ENCODE peak calls at places on chromosomes 16 and 17, in six cellular contexts. One of them, this sample, is unnamed.

GRCh38 chr17:64006361-64007088 is 8.4 kb downstream of the PRR29 start:
- DNase-seq in heart right ventricle: peak; percentile 90
- DNase-seq in A549: no peak
- DNase-seq in foreskin fibroblast: no peak
- DNase-seq in RWPE1: no peak
- DNase-seq in left ventricle myocardium inferior: peak; percentile 75
- DNase-seq in this sample: no peak

GRCh38 chr17:67139784-67140665 is 95.7 kb downstream of the CACNG1 start:
- DNase-seq in heart right ventricle: no peak
- DNase-seq in foreskin fibroblast: peak; percentile 40
- DNase-seq in A549: no peak
- DNase-seq in left ventricle myocardium inferior: no peak
- DNase-seq in RWPE1: peak; percentile 42
- DNase-seq in this sample: peak; percentile 20

GRCh38 chr16:70418274-70418992 is 20.5 kb downstream of the ST3GAL2 start:
- DNase-seq in foreskin fibroblast: no peak
- DNase-seq in A549: no peak
- DNase-seq in heart right ventricle: no peak
- DNase-seq in left ventricle myocardium inferior: no peak
- DNase-seq in RWPE1: no peak
- DNase-seq in this sample: no peak

GRCh38 chr17:81094744-81095607 is 60.0 kb downstream of the BAIAP2 start:
- DNase-seq in heart right ventricle: peak; percentile 57
- DNase-seq in left ventricle myocardium inferior: no peak
- DNase-seq in foreskin fibroblast: peak; percentile 100
- DNase-seq in RWPE1: peak; percentile 95
- DNase-seq in A549: peak; percentile 95
- DNase-seq in this sample: peak; percentile 100

GRCh38 chr17:38721802-38722201 is 8.3 kb upstream of the CISD3 start:
- DNase-seq in RWPE1: no peak
- DNase-seq in foreskin fibroblast: no peak
- DNase-seq in A549: no peak
- DNase-seq in left ventricle myocardium inferior: no peak
- DNase-seq in heart right ventricle: no peak
- DNase-seq in this sample: no peak

GRCh38 chr17:1995321-1996242 is 29.6 kb downstream of the RTN4RL1 start:
- DNase-seq in heart right ventricle: no peak
- DNase-seq in left ventricle myocardium inferior: no peak
- DNase-seq in foreskin fibroblast: peak; percentile 23
- DNase-seq in RWPE1: no peak
- DNase-seq in A549: no peak
- DNase-seq in this sample: no peak

GRCh38 chr16:19095699-19096098 is 18.1 kb upstream of the ITPRIPL2 start:
- DNase-seq in heart right ventricle: no peak
- DNase-seq in left ventricle myocardium inferior: no peak
- DNase-seq in A549: no peak
- DNase-seq in RWPE1: peak; percentile 55
- DNase-seq in foreskin fibroblast: no peak
- DNase-seq in this sample: no peak

GRCh38 chr16:75203106-75203505 is 3.9 kb downstream of the CTRB2 start:
- DNase-seq in left ventricle myocardium inferior: peak; percentile 5
- DNase-seq in foreskin fibroblast: no peak
- DNase-seq in RWPE1: no peak
- DNase-seq in heart right ventricle: no peak
- DNase-seq in A549: no peak
- DNase-seq in this sample: no peak

GRCh38 chr16:84726079-84726669 is 26.4 kb downstream of the USP10 start:
- DNase-seq in foreskin fibroblast: peak; percentile 93
- DNase-seq in left ventricle myocardium inferior: peak; percentile 92
- DNase-seq in RWPE1: peak; percentile 67
- DNase-seq in heart right ventricle: peak; percentile 89
- DNase-seq in A549: peak; percentile 58
- DNase-seq in this sample: peak; percentile 69

GRCh38 chr16:48143816-48144215 is 12.0 kb downstream of the ABCC12 start:
- DNase-seq in left ventricle myocardium inferior: no peak
- DNase-seq in heart right ventricle: no peak
- DNase-seq in RWPE1: no peak
- DNase-seq in A549: no peak
- DNase-seq in foreskin fibroblast: no peak
- DNase-seq in this sample: no peak

GRCh38 chr17:77963441-77963840 is 4.9 kb downstream of the TNRC6C start:
- DNase-seq in heart right ventricle: peak; percentile 79
- DNase-seq in RWPE1: no peak
- DNase-seq in left ventricle myocardium inferior: peak; percentile 33
- DNase-seq in A549: no peak
- DNase-seq in foreskin fibroblast: peak; percentile 93
- DNase-seq in this sample: peak; percentile 83

GRCh38 chr17:62970617-62971016 is 4.6 kb downstream of the TANC2 start:
- DNase-seq in foreskin fibroblast: no peak
- DNase-seq in left ventricle myocardium inferior: no peak
- DNase-seq in RWPE1: no peak
- DNase-seq in heart right ventricle: no peak
- DNase-seq in A549: no peak
- DNase-seq in this sample: no peak

GRCh38 chr17:75301031-75301430 is 11.8 kb upstream of the SLC25A19 start:
- DNase-seq in RWPE1: no peak
- DNase-seq in A549: no peak
- DNase-seq in foreskin fibroblast: no peak
- DNase-seq in left ventricle myocardium inferior: no peak
- DNase-seq in heart right ventricle: no peak
- DNase-seq in this sample: no peak

GRCh38 chr16:67415872-67416793 is at the start of gene ZDHHC1:
- DNase-seq in heart right ventricle: peak; percentile 68
- DNase-seq in RWPE1: peak; percentile 52
- DNase-seq in left ventricle myocardium inferior: peak; percentile 76
- DNase-seq in A549: peak; percentile 89
- DNase-seq in foreskin fibroblast: peak; percentile 90
- DNase-seq in this sample: peak; percentile 33

GRCh38 chr17:6843241-6843890 is 11.8 kb upstream of the TEKT1 start:
- DNase-seq in foreskin fibroblast: peak; percentile 61
- DNase-seq in left ventricle myocardium inferior: no peak
- DNase-seq in heart right ventricle: no peak
- DNase-seq in A549: no peak
- DNase-seq in RWPE1: peak; percentile 23
- DNase-seq in this sample: peak; percentile 38

GRCh38 chr16:28317040-28317880 is 24.9 kb downstream of the SBK1 start:
- DNase-seq in left ventricle myocardium inferior: peak; percentile 41
- DNase-seq in A549: peak; percentile 57
- DNase-seq in foreskin fibroblast: peak; percentile 72
- DNase-seq in heart right ventricle: peak; percentile 42
- DNase-seq in RWPE1: peak; percentile 57
- DNase-seq in this sample: peak; percentile 28

GRCh38 chr16:56355221-56355620 is 70.1 kb downstream of the AMFR start:
- DNase-seq in left ventricle myocardium inferior: no peak
- DNase-seq in heart right ventricle: no peak
- DNase-seq in RWPE1: no peak
- DNase-seq in foreskin fibroblast: no peak
- DNase-seq in A549: no peak
- DNase-seq in this sample: no peak

GRCh38 chr17:65305116-65305515 is 167.9 kb downstream of the RGS9 start:
- DNase-seq in foreskin fibroblast: no peak
- DNase-seq in A549: no peak
- DNase-seq in RWPE1: no peak
- DNase-seq in left ventricle myocardium inferior: no peak
- DNase-seq in heart right ventricle: no peak
- DNase-seq in this sample: no peak

GRCh38 chr17:65312718-65313382 is 175.7 kb downstream of the RGS9 start:
- DNase-seq in heart right ventricle: no peak
- DNase-seq in foreskin fibroblast: no peak
- DNase-seq in RWPE1: no peak
- DNase-seq in A549: no peak
- DNase-seq in left ventricle myocardium inferior: no peak
- DNase-seq in this sample: no peak

GRCh38 chr17:65305778-65306177 is 168.6 kb downstream of the RGS9 start:
- DNase-seq in A549: no peak
- DNase-seq in RWPE1: no peak
- DNase-seq in foreskin fibroblast: no peak
- DNase-seq in heart right ventricle: no peak
- DNase-seq in left ventricle myocardium inferior: no peak
- DNase-seq in this sample: no peak

GRCh38 chr17:65307366-65308316 is 170.5 kb downstream of the RGS9 start:
- DNase-seq in left ventricle myocardium inferior: no peak
- DNase-seq in A549: no peak
- DNase-seq in heart right ventricle: no peak
- DNase-seq in RWPE1: no peak
- DNase-seq in foreskin fibroblast: no peak
- DNase-seq in this sample: no peak
- TF ChIP-seq CTCF in left ventricle myocardium inferior: no peak
- TF ChIP-seq CTCF in A549: no peak
- TF ChIP-seq CTCF in heart right ventricle: no peak
- TF ChIP-seq CTCF in RWPE1: no peak
- TF ChIP-seq CTCF in foreskin fibroblast: no peak
- TF ChIP-seq CTCF in this sample: no peak

DNA sequence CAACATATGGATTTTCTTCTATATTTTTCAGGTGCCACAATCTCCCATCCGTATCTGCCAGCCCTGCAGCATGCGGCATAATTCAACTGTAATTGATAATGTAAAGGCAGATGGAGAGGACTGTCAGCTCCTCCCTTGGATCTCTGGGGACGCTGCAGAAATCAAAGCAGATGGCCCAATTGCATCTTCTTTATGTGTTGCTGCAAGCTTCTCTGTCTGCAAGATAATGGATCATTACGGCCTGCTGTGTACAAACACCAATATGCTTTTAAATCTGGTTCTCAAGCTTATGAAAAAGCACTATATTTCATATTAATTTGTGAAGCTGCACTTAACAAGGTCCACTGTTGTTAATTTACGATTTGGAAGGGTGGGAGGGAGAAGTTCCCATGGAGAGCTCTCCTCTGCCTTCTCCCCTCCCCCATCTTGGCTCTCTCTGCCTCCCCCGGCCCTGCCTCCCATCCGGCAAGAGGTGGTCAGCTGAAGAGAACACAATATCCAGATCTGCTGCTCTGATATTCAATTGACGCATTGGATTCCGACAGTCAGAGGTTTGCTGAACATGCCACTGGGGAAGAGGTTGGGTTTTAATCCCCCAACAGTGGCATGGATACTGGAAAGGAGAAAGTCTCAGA is 607.5 kb downstream of the TOX3 start:
- DNase-seq in left ventricle myocardium inferior: no peak
- DNase-seq in heart right ventricle: no peak
- DNase-seq in RWPE1: no peak
- DNase-seq in A549: no peak
- DNase-seq in foreskin fibroblast: no peak
- DNase-seq in this sample: no peak
- TF ChIP-seq CTCF in left ventricle myocardium inferior: no peak
- TF ChIP-seq CTCF in heart right ventricle: no peak
- TF ChIP-seq CTCF in RWPE1: no peak
- TF ChIP-seq CTCF in A549: no peak
- TF ChIP-seq CTCF in foreskin fibroblast: no peak
- TF ChIP-seq CTCF in this sample: no peak

GRCh38 chr16:26791166-26791565 is 275.6 kb upstream of the C16orf82 start:
- DNase-seq in RWPE1: no peak
- DNase-seq in A549: no peak
- DNase-seq in left ventricle myocardium inferior: no peak
- DNase-seq in foreskin fibroblast: no peak
- DNase-seq in heart right ventricle: no peak
- DNase-seq in this sample: no peak

GRCh38 chr16:26795184-26795583 is 271.5 kb upstream of the C16orf82 start:
- DNase-seq in A549: no peak
- DNase-seq in RWPE1: no peak
- DNase-seq in heart right ventricle: no peak
- DNase-seq in foreskin fibroblast: no peak
- DNase-seq in left ventricle myocardium inferior: no peak
- DNase-seq in this sample: no peak
- TF ChIP-seq CTCF in A549: no peak
- TF ChIP-seq CTCF in RWPE1: no peak
- TF ChIP-seq CTCF in heart right ventricle: peak; percentile 32
- TF ChIP-seq CTCF in foreskin fibroblast: no peak
- TF ChIP-seq CTCF in left ventricle myocardium inferior: peak; percentile 46
- TF ChIP-seq CTCF in this sample: peak; percentile 20

DNA sequence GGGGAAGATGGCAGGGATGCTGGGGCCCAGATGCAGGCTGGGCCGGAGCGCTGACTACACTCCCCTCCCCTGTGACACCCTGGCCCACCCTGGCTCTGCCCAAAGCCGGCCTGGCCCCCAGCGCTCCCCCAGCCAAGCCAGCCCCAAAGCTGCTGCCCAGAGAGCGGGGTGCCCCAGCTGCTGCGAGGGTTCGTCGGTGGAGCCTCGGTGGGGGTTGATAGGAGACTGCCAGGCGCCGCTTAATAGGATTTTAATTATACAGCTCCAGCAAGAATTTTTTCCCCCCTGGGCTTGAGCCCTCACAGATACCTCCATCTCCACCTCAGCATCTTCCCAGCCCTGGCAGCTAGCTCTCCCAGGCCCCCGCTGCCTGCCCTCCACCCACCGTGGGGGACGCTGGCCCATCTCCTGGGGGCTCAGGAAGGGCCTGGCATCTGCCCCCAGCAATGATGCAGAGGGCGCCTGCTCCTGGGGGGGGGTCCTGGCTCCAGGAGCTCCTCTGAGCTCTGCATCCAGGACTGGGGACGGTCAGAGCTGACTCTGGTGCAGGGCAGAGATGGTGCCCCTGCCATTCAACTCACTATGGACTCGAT is 36.8 kb upstream of the DLX4 start:
- DNase-seq in left ventricle myocardium inferior: no peak
- DNase-seq in foreskin fibroblast: no peak
- DNase-seq in heart right ventricle: no peak
- DNase-seq in RWPE1: no peak
- DNase-seq in A549: no peak
- DNase-seq in this sample: no peak
- TF ChIP-seq CTCF in left ventricle myocardium inferior: no peak
- TF ChIP-seq CTCF in foreskin fibroblast: no peak
- TF ChIP-seq CTCF in heart right ventricle: no peak
- TF ChIP-seq CTCF in RWPE1: no peak
- TF ChIP-seq CTCF in A549: no peak
- TF ChIP-seq CTCF in this sample: no peak

DNA sequence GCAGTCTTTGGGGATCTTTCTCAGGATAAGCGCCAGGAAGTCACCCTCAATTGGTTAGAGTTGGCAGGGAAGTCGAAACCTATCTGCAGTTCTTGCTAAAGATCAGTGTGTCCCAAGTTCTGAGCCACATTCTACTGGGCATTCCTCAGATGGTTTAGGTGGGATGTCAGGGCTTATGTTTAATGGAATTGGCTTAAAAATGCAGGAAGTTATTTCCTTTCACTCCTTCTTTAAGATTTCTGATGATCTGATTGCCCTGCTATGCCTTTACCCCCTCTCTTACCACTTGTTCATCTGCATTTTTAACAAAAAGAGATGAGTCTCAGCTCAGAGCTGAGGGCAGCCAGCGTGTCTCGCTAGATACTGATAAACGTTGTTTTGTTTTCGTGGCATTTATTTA is 30.8 kb downstream of the FOXL1 start:
- DNase-seq in left ventricle myocardium inferior: no peak
- DNase-seq in RWPE1: no peak
- DNase-seq in foreskin fibroblast: peak; percentile 90
- DNase-seq in heart right ventricle: no peak
- DNase-seq in A549: no peak
- DNase-seq in this sample: peak; percentile 96
- TF ChIP-seq CTCF in left ventricle myocardium inferior: no peak
- TF ChIP-seq CTCF in RWPE1: no peak
- TF ChIP-seq CTCF in foreskin fibroblast: no peak
- TF ChIP-seq CTCF in heart right ventricle: no peak
- TF ChIP-seq CTCF in A549: no peak
- TF ChIP-seq CTCF in this sample: no peak

GRCh38 chr17:46061435-46061834 is 62.4 kb downstream of the STH start:
- DNase-seq in heart right ventricle: no peak
- DNase-seq in RWPE1: no peak
- DNase-seq in foreskin fibroblast: peak; percentile 24
- DNase-seq in A549: peak; percentile 49
- DNase-seq in left ventricle myocardium inferior: no peak
- DNase-seq in this sample: peak; percentile 18
- TF ChIP-seq CTCF in heart right ventricle: peak; percentile 38
- TF ChIP-seq CTCF in RWPE1: peak; percentile 11
- TF ChIP-seq CTCF in foreskin fibroblast: peak; percentile 12
- TF ChIP-seq CTCF in A549: peak; percentile 46
- TF ChIP-seq CTCF in left ventricle myocardium inferior: peak; percentile 41
- TF ChIP-seq CTCF in this sample: peak; percentile 75

This sample was measured in HFFc6.